ENCODE peak calls at places on chromosomes 5 and 9, in six cellular contexts. Y is breast epithelium, V is SK-N-SH, A is heart left ventricle, R is OCI-LY7, X is cardiac muscle cell. O is an unnamed sample.
A peak's percentile ranks its signal among the peaks of the same experiment; 100 is the strongest.

GRCh38 chr5:83516361-83516760 is 44.8 kb downstream of the VCAN start:
- DNase-seq in R (no peak), X (no peak), V (no peak), A (no peak), Y (no peak), O (no peak)

GRCh38 chr5:173831196-173831914 is 56.8 kb upstream of the CPEB4 start:
- DNase-seq in A (no peak), R (peak; percentile 50), V (no peak), X (no peak), Y (no peak), O (no peak)

GRCh38 chr5:54981928-54982327 is 3.5 kb downstream of the ESM1 start:
- DNase-seq in R (no peak), Y (no peak), X (no peak), V (no peak), A (no peak), O (no peak)

GRCh38 chr5:1193591-1193985 is 7.8 kb upstream of the SLC6A19 start:
- DNase-seq in R (no peak), A (peak; percentile 45), X (no peak), Y (no peak), V (no peak), O (peak; percentile 33)

GRCh38 chr5:96252596-96252995 is 180.5 kb downstream of the PCSK1 start:
- DNase-seq in V (no peak), Y (no peak), X (no peak), R (no peak), A (no peak), O (no peak)

GRCh38 chr5:142426129-142426641 is 101.4 kb upstream of the SPRY4 start:
- DNase-seq in R (no peak), V (no peak), A (peak; percentile 77), X (no peak), Y (peak; percentile 41), O (peak; percentile 83)

GRCh38 chr5:169201597-169201996 is 99.3 kb downstream of the SLIT3 start:
- DNase-seq in X (no peak), A (no peak), V (no peak), Y (no peak), R (no peak), O (no peak)

GRCh38 chr9:21392270-21392669 is 7.1 kb upstream of the IFNA2 start:
- DNase-seq in R (peak; percentile 45), X (no peak), V (peak; percentile 23), A (no peak), Y (no peak), O (no peak)

GRCh38 chr5:153719324-153719723 is 228.9 kb downstream of the GRIA1 start:
- DNase-seq in A (no peak), R (no peak), X (no peak), V (no peak), Y (no peak), O (no peak)

GRCh38 chr5:169080352-169080938 is 220.5 kb downstream of the SLIT3 start:
- DNase-seq in V (no peak), X (no peak), R (no peak), A (no peak), Y (no peak), O (no peak)

GRCh38 chr5:129945031-129945430 is 40.8 kb downstream of the CHSY3 start:
- DNase-seq in X (peak; percentile 5), A (no peak), V (no peak), R (no peak), Y (no peak), O (no peak)

GRCh38 chr5:149682532-149683076 is 47.5 kb upstream of the PPARGC1B start:
- DNase-seq in R (peak; percentile 21), V (no peak), A (no peak), X (no peak), Y (no peak), O (no peak)

GRCh38 chr5:53482717-53483638 is 2.5 kb downstream of the FST start:
- DNase-seq in A (peak; percentile 41), V (peak; percentile 26), R (peak; percentile 17), X (peak; percentile 40), Y (no peak), O (peak; percentile 75)

GRCh38 chr5:39598641-39599248 is 174.0 kb upstream of the DAB2 start:
- DNase-seq in R (no peak), V (no peak), X (peak; percentile 4), A (no peak), Y (no peak), O (no peak)

GRCh38 chr9:112531666-112532282 is 45.1 kb downstream of the KIAA1958 start:
- DNase-seq in Y (no peak), R (no peak), A (no peak), V (no peak), X (peak; percentile 18), O (no peak)

GRCh38 chr9:4463824-4464223 is 26.4 kb upstream of the SLC1A1 start:
- DNase-seq in V (no peak), X (no peak), A (no peak), R (no peak), Y (no peak), O (no peak)

GRCh38 chr9:109035684-109036423 is 22.6 kb upstream of the CTNNAL1 start:
- DNase-seq in V (no peak), R (no peak), X (no peak), A (no peak), Y (no peak), O (no peak)

GRCh38 chr5:17232405-17232804 is 15.0 kb downstream of the BASP1 start:
- DNase-seq in X (no peak), R (no peak), A (no peak), Y (no peak), V (no peak), O (no peak)

GRCh38 chr5:180820788-180821321 is 18.2 kb upstream of the MGAT1 start:
- DNase-seq in Y (no peak), A (no peak), X (no peak), R (peak; percentile 91), V (no peak), O (no peak)

GRCh38 chr9:38157711-38158110 is 88.7 kb upstream of the SHB start:
- DNase-seq in A (no peak), V (no peak), R (no peak), Y (no peak), X (no peak), O (no peak)

GRCh38 chr9:126709241-126709640 is 95.5 kb downstream of the LMX1B start:
- DNase-seq in X (no peak), Y (peak; percentile 12), R (no peak), A (no peak), V (no peak), O (no peak)

GRCh38 chr5:56012281-56012963 is 17.7 kb upstream of the IL6ST start:
- DNase-seq in R (no peak), V (no peak), Y (no peak), X (no peak), A (no peak), O (peak; percentile 21)

GRCh38 chr5:106959447-106959846 is 711.3 kb downstream of the EFNA5 start:
- DNase-seq in V (no peak), A (no peak), X (no peak), R (no peak), Y (no peak), O (no peak)

GRCh38 chr5:133612021-133612860 is at the start of gene FSTL4:
- DNase-seq in A (peak; percentile 68), Y (no peak), R (no peak), V (peak; percentile 82), X (peak; percentile 56), O (no peak)

GRCh38 chr5:62143268-62144229 is 162.5 kb upstream of the KIF2A start:
- DNase-seq in V (peak; percentile 24), A (no peak), X (peak; percentile 52), R (peak; percentile 6), Y (no peak), O (no peak)

GRCh38 chr5:62144395-62145022 is 161.5 kb upstream of the KIF2A start:
- DNase-seq in A (no peak), V (no peak), R (no peak), X (no peak), Y (no peak), O (no peak)

GRCh38 chr5:62138607-62139006 is 167.4 kb upstream of the KIF2A start:
- DNase-seq in V (peak; percentile 9), Y (no peak), X (no peak), A (no peak), R (no peak), O (peak; percentile 28)

GRCh38 chr5:62139741-62140140 is 166.3 kb upstream of the KIF2A start:
- DNase-seq in X (no peak), R (no peak), Y (no peak), V (no peak), A (no peak), O (no peak)

DNA sequence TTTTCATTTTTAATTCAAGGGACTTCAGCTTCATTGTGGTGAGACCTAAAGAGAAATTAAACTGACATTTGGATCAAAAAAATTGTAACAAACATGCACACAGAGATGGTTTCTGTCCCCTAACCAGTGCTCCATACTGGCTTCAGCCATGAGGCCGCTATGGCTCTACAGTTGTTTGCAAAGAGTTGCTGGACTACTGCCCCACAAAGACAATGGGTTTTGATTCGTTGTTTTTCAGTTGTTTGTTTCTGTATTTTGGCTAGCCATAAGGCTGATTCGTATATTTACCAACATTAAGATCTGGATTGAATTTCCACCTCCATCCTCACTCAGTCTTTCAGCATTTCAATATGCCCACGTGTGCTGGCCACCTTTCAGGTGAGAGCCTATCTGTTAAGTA is 163.7 kb upstream of the KIF2A start:
- DNase-seq in Y (no peak), R (no peak), A (no peak), X (no peak), V (no peak), O (no peak)
- H3K4me3 ChIP-seq in Y (no peak overlapping the region), R (no peak overlapping the region), A (no peak overlapping the region), X (no peak overlapping the region), V (no peak overlapping the region), O (no peak overlapping the region)

GRCh38 chr9:132677976-132678375 is 7.7 kb downstream of the GTF3C4 start:
- DNase-seq in V (no peak), A (no peak), Y (no peak), X (no peak), R (no peak), O (no peak)

GRCh38 chr9:132683873-132684272 is 13.6 kb downstream of the GTF3C4 start:
- DNase-seq in R (no peak), A (no peak), V (no peak), X (no peak), Y (no peak), O (no peak)

GRCh38 chr9:132679946-132680620 is 9.8 kb downstream of the GTF3C4 start:
- DNase-seq in Y (no peak), V (no peak), R (no peak), A (no peak), X (no peak), O (no peak)

GRCh38 chr9:132681561-132681960 is 11.3 kb downstream of the GTF3C4 start:
- DNase-seq in A (no peak), Y (no peak), X (no peak), V (no peak), R (no peak), O (no peak)
- H3K27ac ChIP-seq in A (no peak overlapping the region), Y (no peak overlapping the region), X (no peak overlapping the region), V (no peak overlapping the region), R (no peak overlapping the region), O (no peak overlapping the region)

GRCh38 chr5:82106806-82107205 is 135.0 kb downstream of the ATG10 start:
- DNase-seq in A (no peak), Y (no peak), V (no peak), X (no peak), R (no peak), O (no peak)
- H3K4me3 ChIP-seq in A (no peak overlapping the region), Y (no peak overlapping the region), V (no peak overlapping the region), X (no peak overlapping the region), R (no peak overlapping the region), O (no peak overlapping the region)

DNA sequence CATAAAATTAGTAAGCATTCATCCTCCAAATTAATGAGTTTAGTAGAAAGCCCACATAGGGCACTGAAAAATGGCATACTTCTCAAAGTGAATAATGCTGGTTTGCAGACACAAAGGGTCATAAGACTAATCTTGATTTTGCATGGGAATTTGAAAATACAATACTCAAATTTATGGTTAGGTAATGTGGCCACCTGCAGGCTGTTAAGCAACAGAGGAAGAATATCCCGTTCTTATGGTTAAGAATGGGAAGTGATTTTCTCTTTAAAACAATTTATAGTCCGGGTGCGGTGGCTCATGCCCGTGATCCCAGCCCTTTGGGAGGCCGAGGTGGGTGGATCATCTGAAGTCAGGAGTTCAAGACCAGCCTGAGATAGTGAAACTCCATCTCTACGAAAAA is 9.4 kb upstream of the PLCXD3 start:
- DNase-seq in X (no peak), V (no peak), R (no peak), Y (no peak), A (no peak), O (peak; percentile 12)
- H3K27ac ChIP-seq in X (no peak overlapping the region), V (no peak overlapping the region), R (no peak overlapping the region), Y (no peak overlapping the region), A (no peak overlapping the region), O (no peak overlapping the region)